ENCODE peak calls at places on chromosomes 16 and 17, in eight cellular contexts. One of them, this sample, is unnamed.
A peak's percentile ranks its signal among the peaks of the same experiment; 100 is the strongest.

GRCh38 chr17:20306924-20307323 is 160.4 kb downstream of the LGALS9B start:
- DNase-seq in sigmoid colon: no peak
- DNase-seq in stomach: no peak
- DNase-seq in K562: no peak
- DNase-seq in transverse colon: no peak
- DNase-seq in tibial nerve: no peak
- DNase-seq in GM12878: no peak
- DNase-seq in ovary: no peak
- DNase-seq in this sample: no peak

GRCh38 chr16:71367243-71367976 is 8.9 kb downstream of the CALB2 start:
- DNase-seq in sigmoid colon: no peak
- DNase-seq in stomach: peak; percentile 28
- DNase-seq in K562: peak; percentile 79
- DNase-seq in transverse colon: peak; percentile 38
- DNase-seq in tibial nerve: no peak
- DNase-seq in GM12878: peak; percentile 2
- DNase-seq in ovary: no peak
- DNase-seq in this sample: no peak

GRCh38 chr16:70571623-70572022 is 48.0 kb downstream of the SF3B3 start:
- DNase-seq in sigmoid colon: no peak
- DNase-seq in stomach: no peak
- DNase-seq in K562: no peak
- DNase-seq in transverse colon: no peak
- DNase-seq in tibial nerve: no peak
- DNase-seq in GM12878: no peak
- DNase-seq in ovary: no peak
- DNase-seq in this sample: no peak

GRCh38 chr17:19381741-19382444 is 3.6 kb downstream of the MAPK7 start:
- DNase-seq in sigmoid colon: peak; percentile 66
- DNase-seq in stomach: no peak
- DNase-seq in K562: no peak
- DNase-seq in transverse colon: no peak
- DNase-seq in tibial nerve: no peak
- DNase-seq in GM12878: no peak
- DNase-seq in ovary: no peak
- DNase-seq in this sample: no peak

GRCh38 chr16:28914325-28914724 is 10.7 kb downstream of the RABEP2 start:
- DNase-seq in sigmoid colon: no peak
- DNase-seq in stomach: no peak
- DNase-seq in K562: no peak
- DNase-seq in transverse colon: no peak
- DNase-seq in tibial nerve: no peak
- DNase-seq in GM12878: no peak
- DNase-seq in ovary: no peak
- DNase-seq in this sample: peak; percentile 67

GRCh38 chr17:64315032-64315490 is 52.0 kb upstream of the TEX2 start:
- DNase-seq in sigmoid colon: peak; percentile 95
- DNase-seq in stomach: peak; percentile 79
- DNase-seq in K562: no peak
- DNase-seq in transverse colon: peak; percentile 67
- DNase-seq in tibial nerve: peak; percentile 97
- DNase-seq in GM12878: no peak
- DNase-seq in ovary: peak; percentile 91
- DNase-seq in this sample: no peak

GRCh38 chr16:7344806-7345416 is 12.3 kb downstream of the RBFOX1 start:
- DNase-seq in sigmoid colon: no peak
- DNase-seq in stomach: no peak
- DNase-seq in K562: no peak
- DNase-seq in transverse colon: no peak
- DNase-seq in tibial nerve: no peak
- DNase-seq in GM12878: no peak
- DNase-seq in ovary: no peak
- DNase-seq in this sample: no peak

GRCh38 chr17:28570716-28571254 is 539 bp downstream of the PIGS start:
- DNase-seq in sigmoid colon: peak; percentile 73
- DNase-seq in stomach: no peak
- DNase-seq in K562: peak; percentile 81
- DNase-seq in transverse colon: peak; percentile 53
- DNase-seq in tibial nerve: no peak
- DNase-seq in GM12878: no peak
- DNase-seq in ovary: peak; percentile 40
- DNase-seq in this sample: peak; percentile 64

GRCh38 chr16:66130296-66130910 is 236.1 kb upstream of the CDH5 start:
- DNase-seq in sigmoid colon: no peak
- DNase-seq in stomach: no peak
- DNase-seq in K562: no peak
- DNase-seq in transverse colon: no peak
- DNase-seq in tibial nerve: no peak
- DNase-seq in GM12878: no peak
- DNase-seq in ovary: no peak
- DNase-seq in this sample: no peak

GRCh38 chr16:54931041-54931756 is 534 bp downstream of the IRX5 start:
- DNase-seq in sigmoid colon: no peak
- DNase-seq in stomach: no peak
- DNase-seq in K562: peak; percentile 51
- DNase-seq in transverse colon: no peak
- DNase-seq in tibial nerve: no peak
- DNase-seq in GM12878: no peak
- DNase-seq in ovary: peak; percentile 63
- DNase-seq in this sample: peak; percentile 89

GRCh38 chr16:54931757-54932660 is 1.3 kb downstream of the IRX5 start:
- DNase-seq in sigmoid colon: no peak
- DNase-seq in stomach: no peak
- DNase-seq in K562: no peak
- DNase-seq in transverse colon: no peak
- DNase-seq in tibial nerve: no peak
- DNase-seq in GM12878: no peak
- DNase-seq in ovary: no peak
- DNase-seq in this sample: no peak

GRCh38 chr16:54929090-54930033 is 1.3 kb upstream of the IRX5 start:
- DNase-seq in sigmoid colon: peak; percentile 97
- DNase-seq in stomach: peak; percentile 100
- DNase-seq in K562: peak; percentile 99
- DNase-seq in transverse colon: peak; percentile 97
- DNase-seq in tibial nerve: peak; percentile 97
- DNase-seq in GM12878: peak; percentile 60
- DNase-seq in ovary: peak; percentile 100
- DNase-seq in this sample: peak; percentile 99

GRCh38 chr16:54928421-54929089 is 2.1 kb upstream of the IRX5 start:
- DNase-seq in sigmoid colon: no peak
- DNase-seq in stomach: peak; percentile 77
- DNase-seq in K562: peak; percentile 72
- DNase-seq in transverse colon: no peak
- DNase-seq in tibial nerve: no peak
- DNase-seq in GM12878: no peak
- DNase-seq in ovary: no peak
- DNase-seq in this sample: peak; percentile 95

GRCh38 chr16:54930034-54930938 is at the start of gene IRX5:
- DNase-seq in sigmoid colon: peak; percentile 83
- DNase-seq in stomach: peak; percentile 92
- DNase-seq in K562: peak; percentile 94
- DNase-seq in transverse colon: peak; percentile 65
- DNase-seq in tibial nerve: peak; percentile 64
- DNase-seq in GM12878: no peak
- DNase-seq in ovary: peak; percentile 88
- DNase-seq in this sample: peak; percentile 94
- TF ChIP-seq POLR2A in sigmoid colon: no peak
- TF ChIP-seq POLR2A in stomach: no peak
- TF ChIP-seq POLR2A in K562: peak; percentile 66
- TF ChIP-seq POLR2A in transverse colon: no peak
- TF ChIP-seq POLR2A in tibial nerve: no peak
- TF ChIP-seq POLR2A in GM12878: peak; percentile 41
- TF ChIP-seq POLR2A in ovary: peak; percentile 23
- TF ChIP-seq POLR2A in this sample: no peak

DNA sequence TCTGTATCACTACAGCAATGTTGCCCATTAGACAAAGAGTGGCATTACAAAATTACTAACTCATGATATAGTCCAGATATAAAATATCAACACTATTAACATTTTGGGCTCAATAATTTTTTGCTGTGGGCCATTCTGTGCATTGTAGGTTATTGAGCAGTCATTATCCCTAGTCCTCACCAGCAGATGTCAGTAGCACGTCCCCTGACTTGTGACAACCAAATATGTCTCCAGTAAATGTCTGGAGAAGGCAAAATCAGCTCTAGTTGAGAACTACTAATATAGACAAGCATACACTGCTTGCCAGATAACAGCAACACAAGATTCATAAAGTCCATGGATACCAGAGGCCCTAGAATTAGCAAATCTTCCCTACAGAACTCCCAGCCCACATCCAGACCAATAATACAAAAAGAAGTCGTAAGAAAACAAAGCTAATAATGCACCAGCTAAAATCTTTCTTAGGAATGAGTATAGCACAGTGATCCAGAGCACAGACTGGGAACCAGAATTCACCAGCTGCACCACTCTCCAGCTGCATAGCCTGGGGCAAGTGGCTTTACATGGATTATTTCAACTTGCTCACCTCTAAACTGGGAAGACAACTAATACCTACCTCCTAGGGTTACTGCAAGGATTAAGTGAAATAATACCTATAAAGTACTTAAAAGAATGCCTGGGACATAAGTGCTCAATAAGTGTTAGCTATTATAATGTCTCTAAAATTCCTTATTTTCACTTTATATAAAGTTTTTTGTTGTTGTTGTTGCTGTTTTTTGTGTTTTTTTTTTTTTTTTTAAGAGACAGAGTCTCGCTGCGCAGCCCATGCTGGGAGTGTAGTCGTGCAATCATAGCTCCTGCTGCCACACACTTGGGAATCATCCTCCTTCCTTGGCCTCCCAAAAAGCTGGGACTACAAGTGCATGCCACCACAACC is 23.7 kb downstream of the HELZ start:
- DNase-seq in sigmoid colon: no peak
- DNase-seq in stomach: no peak
- DNase-seq in K562: peak; percentile 67
- DNase-seq in transverse colon: no peak
- DNase-seq in tibial nerve: peak; percentile 51
- DNase-seq in GM12878: no peak
- DNase-seq in ovary: no peak
- DNase-seq in this sample: no peak
- TF ChIP-seq CTCF in sigmoid colon: peak; percentile 23
- TF ChIP-seq CTCF in stomach: no peak
- TF ChIP-seq CTCF in K562: peak; percentile 63
- TF ChIP-seq CTCF in transverse colon: peak; percentile 47
- TF ChIP-seq CTCF in tibial nerve: peak; percentile 45
- TF ChIP-seq CTCF in GM12878: no peak
- TF ChIP-seq CTCF in ovary: no peak
- TF ChIP-seq CTCF in this sample: no peak

DNA sequence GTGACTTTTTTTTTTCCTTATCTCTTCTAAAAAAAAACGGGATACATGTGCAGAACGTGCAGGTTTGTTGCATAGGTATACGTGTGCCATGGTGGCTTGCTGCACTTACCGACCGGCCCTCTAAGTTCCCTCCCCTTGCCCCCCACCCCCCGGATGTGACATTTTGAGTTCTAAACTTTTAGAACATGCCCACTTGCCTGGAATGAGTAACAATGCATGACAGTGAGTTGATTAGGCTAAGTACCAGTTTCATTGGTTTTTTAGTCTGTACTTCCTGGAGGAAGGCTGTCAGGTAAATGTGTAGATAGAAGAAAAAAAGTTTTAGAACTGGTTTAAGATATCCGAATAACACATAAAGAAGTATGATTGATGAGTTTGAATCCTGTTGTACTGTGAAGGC is 4.0 kb downstream of the BPTF start:
- DNase-seq in sigmoid colon: no peak
- DNase-seq in stomach: no peak
- DNase-seq in K562: peak; percentile 29
- DNase-seq in transverse colon: no peak
- DNase-seq in tibial nerve: no peak
- DNase-seq in GM12878: peak; percentile 49
- DNase-seq in ovary: no peak
- DNase-seq in this sample: no peak
- TF ChIP-seq EP300 in sigmoid colon: no peak
- TF ChIP-seq EP300 in stomach: no peak
- TF ChIP-seq EP300 in K562: no peak
- TF ChIP-seq EP300 in transverse colon: no peak
- TF ChIP-seq EP300 in tibial nerve: no peak
- TF ChIP-seq EP300 in GM12878: no peak
- TF ChIP-seq EP300 in ovary: no peak
- TF ChIP-seq EP300 in this sample: no peak

GRCh38 chr17:42773290-42774035 is at the start of gene VPS25:
- DNase-seq in sigmoid colon: peak; percentile 87
- DNase-seq in stomach: peak; percentile 80
- DNase-seq in K562: peak; percentile 92
- DNase-seq in transverse colon: peak; percentile 84
- DNase-seq in tibial nerve: peak; percentile 77
- DNase-seq in GM12878: no peak
- DNase-seq in ovary: peak; percentile 83
- DNase-seq in this sample: peak; percentile 85
- TF ChIP-seq POLR2A in sigmoid colon: peak; percentile 46
- TF ChIP-seq POLR2A in stomach: no peak
- TF ChIP-seq POLR2A in K562: peak; percentile 95
- TF ChIP-seq POLR2A in transverse colon: peak; percentile 68
- TF ChIP-seq POLR2A in tibial nerve: no peak
- TF ChIP-seq POLR2A in GM12878: peak; percentile 97
- TF ChIP-seq POLR2A in ovary: peak; percentile 75
- TF ChIP-seq POLR2A in this sample: peak; percentile 40

This sample was measured in upper lobe of left lung.